ENCODE peak calls at places on chromosomes 5 and 9, in nine cellular contexts. L is activated CD4-positive, alpha-beta memory T cell treated with anti-CD3 and anti-CD28 coated beads, Interleukin-2, amount 10 ng/mL, durations not matched to agents 7 days and 5 days; V is sciatic nerve; Q is activated T-helper 1 cell treated with anti-CD3 and anti-CD28 coated beads, Interleukin-12 subunit alpha, Interleukin-12 subunit beta, Interleukin-2, Interleukin-4 antibody, amounts not matched to agents 30 ng/mL and 10 ng/mL and 1 ng/mL, durations not matched to agents 14 hours and 24 hours and 36 hours; R is left colon; P is neural progenitor cell; B is ovary; C is SK-N-DZ; S is NCI-H1105. E is an unnamed sample.

GRCh38 chr5:52007230-52007858 is 624.1 kb downstream of the ISL1 start:
- DNase-seq in L (no peak), V (no peak), Q (no peak), R (no peak), P (peak; percentile 67), B (no peak), C (peak; percentile 72), S (peak; percentile 75), E (peak; percentile 14)

GRCh38 chr5:32506809-32507208 is 62.3 kb upstream of the ZFR start:
- DNase-seq in L (no peak), V (no peak), Q (no peak), R (no peak), P (no peak), B (no peak), C (no peak), S (no peak), E (no peak)

GRCh38 chr9:86487222-86487841 is 133.1 kb upstream of the TUT7 start:
- DNase-seq in L (no peak), V (no peak), Q (no peak), R (no peak), P (peak; percentile 71), B (no peak), C (peak; percentile 2), S (peak; percentile 67), E (no peak)

GRCh38 chr9:22990349-22990748 is 543.7 kb downstream of the DMRTA1 start:
- DNase-seq in L (no peak), V (no peak), Q (no peak), R (no peak), P (no peak), B (no peak), C (no peak), S (no peak), E (no peak)

GRCh38 chr9:93080406-93080805 is 15.6 kb upstream of the CARD19 start:
- DNase-seq in L (no peak), V (peak; percentile 39), Q (no peak), R (no peak), P (peak; percentile 0), B (peak; percentile 11), C (no peak), S (no peak), E (no peak)

GRCh38 chr5:87599778-87600177 is 187.0 kb upstream of the CCNH start:
- DNase-seq in L (no peak), V (no peak), Q (no peak), R (no peak), P (no peak), B (no peak), C (no peak), S (no peak), E (no peak)

GRCh38 chr5:71887680-71888079 is 168.6 kb downstream of the CARTPT start:
- DNase-seq in L (peak; percentile 18), V (no peak), Q (no peak), R (no peak), P (peak; percentile 54), B (no peak), C (peak; percentile 82), S (no peak), E (no peak)

GRCh38 chr5:39148983-39149534 is 70.3 kb downstream of the FYB1 start:
- DNase-seq in L (no peak), V (no peak), Q (no peak), R (no peak), P (no peak), B (no peak), C (no peak), S (no peak), E (no peak)

GRCh38 chr5:1118738-1119137 is 6.9 kb upstream of the SLC12A7 start:
- DNase-seq in L (no peak), V (no peak), Q (no peak), R (peak; percentile 82), P (no peak), B (peak; percentile 57), C (no peak), S (peak; percentile 32), E (peak; percentile 47)

GRCh38 chr5:158543539-158544387 is 556.0 kb downstream of the EBF1 start:
- DNase-seq in L (no peak), V (no peak), Q (no peak), R (no peak), P (no peak), B (no peak), C (no peak), S (no peak), E (no peak)

GRCh38 chr5:180799194-180799593 is 3.4 kb downstream of the MGAT1 start:
- DNase-seq in L (no peak), V (no peak), Q (no peak), R (peak; percentile 75), P (peak; percentile 55), B (no peak), C (no peak), S (no peak), E (no peak)

GRCh38 chr9:132748450-132748849 is 78.2 kb downstream of the GTF3C4 start:
- DNase-seq in L (no peak), V (no peak), Q (no peak), R (no peak), P (no peak), B (no peak), C (no peak), S (no peak), E (no peak)

GRCh38 chr5:34957857-34958690 is 28.7 kb downstream of the DNAJC21 start:
- DNase-seq in L (no peak), V (no peak), Q (no peak), R (peak; percentile 10), P (peak; percentile 46), B (no peak), C (peak; percentile 33), S (no peak), E (no peak)

GRCh38 chr5:31346896-31347557 is 153.5 kb downstream of the CDH6 start:
- DNase-seq in L (no peak), V (no peak), Q (no peak), R (no peak), P (no peak), B (no peak), C (no peak), S (no peak), E (no peak)